ENCODE peak calls at places on chromosomes 12 and 14, in ten cellular contexts. T is tibial nerve, A is endothelial cell of umbilical vein, Q is adrenal gland, H is heart left ventricle, D is K562, V is HCT116, R is body of pancreas, P is breast epithelium, W is H1. U is an unnamed sample.
A peak's percentile ranks its signal among the peaks of the same experiment; 100 is the strongest.

GRCh38 chr14:65927871-65928270 is 515.3 kb downstream of the FUT8 start:
- DNase-seq in H (no peak), P (no peak), D (no peak), R (peak; percentile 16), V (no peak), Q (no peak), T (no peak), A (no peak), W (no peak), U (peak; percentile 82)

GRCh38 chr12:77133566-77133965 is 68.2 kb upstream of the E2F7 start:
- DNase-seq in H (no peak), A (peak; percentile 58), W (peak; percentile 80), T (no peak), R (peak; percentile 25), V (no peak), D (no peak), P (no peak), Q (peak; percentile 41), U (no peak)

GRCh38 chr12:6292606-6293005 is 17.9 kb upstream of the PLEKHG6 start:
- DNase-seq in R (no peak), P (no peak), D (no peak), V (no peak), A (no peak), Q (no peak), T (no peak), H (no peak), W (no peak), U (no peak)

GRCh38 chr12:122837306-122838265 is 2.3 kb downstream of the HIP1R start:
- DNase-seq in W (no peak), H (no peak), D (no peak), T (no peak), Q (no peak), A (no peak), P (no peak), R (peak; percentile 77), V (no peak), U (peak; percentile 54)

GRCh38 chr12:107903377-107904061 is 129.0 kb downstream of the ASCL4 start:
- DNase-seq in T (peak; percentile 17), A (no peak), W (peak; percentile 93), V (no peak), P (peak; percentile 86), Q (peak; percentile 42), R (peak; percentile 86), H (peak; percentile 81), D (peak; percentile 92), U (peak; percentile 88)

GRCh38 chr12:16019131-16019530 is 108.0 kb downstream of the DERA start:
- DNase-seq in R (no peak), H (no peak), T (no peak), A (no peak), W (no peak), D (no peak), Q (no peak), V (no peak), P (no peak), U (no peak)

GRCh38 chr12:132244724-132245295 is 84.6 kb downstream of the GALNT9 start:
- DNase-seq in D (no peak), V (no peak), A (no peak), T (no peak), Q (no peak), P (no peak), H (peak; percentile 46), W (no peak), R (no peak), U (peak; percentile 63)

GRCh38 chr12:3107071-3107583 is 29.9 kb downstream of the TSPAN9 start:
- DNase-seq in A (no peak), R (no peak), W (peak; percentile 63), Q (peak; percentile 51), P (no peak), T (no peak), V (no peak), D (no peak), H (no peak), U (no peak)

GRCh38 chr14:23578560-23579310 is at the start of gene JPH4:
- DNase-seq in D (peak; percentile 27), A (no peak), W (peak; percentile 77), P (no peak), T (no peak), R (no peak), V (no peak), Q (no peak), H (no peak), U (no peak)

GRCh38 chr12:106311139-106311538 is 8.6 kb downstream of the TCP11L2 start:
- DNase-seq in A (no peak), H (no peak), D (no peak), W (no peak), T (no peak), R (no peak), P (no peak), V (no peak), Q (no peak), U (no peak)

GRCh38 chr12:132872975-132873421 is 14.4 kb downstream of the CHFR start:
- DNase-seq in Q (no peak), D (no peak), W (no peak), V (no peak), R (no peak), H (no peak), P (no peak), A (no peak), T (no peak), U (no peak)

GRCh38 chr12:12784911-12785814 is at the start of gene APOLD1:
- DNase-seq in H (no peak), T (no peak), W (peak; percentile 49), V (no peak), R (no peak), D (no peak), A (peak; percentile 81), P (no peak), Q (peak; percentile 36), U (no peak)

GRCh38 chr14:81710232-81710845 is 176.7 kb upstream of the SEL1L start:
- DNase-seq in A (no peak), H (no peak), W (no peak), V (peak; percentile 16), Q (peak; percentile 27), D (no peak), R (peak; percentile 35), P (no peak), T (no peak), U (no peak)

GRCh38 chr14:62015945-62016344 is 253.7 kb downstream of the SNAPC1 start:
- DNase-seq in P (no peak), W (no peak), R (no peak), A (no peak), T (no peak), Q (no peak), V (no peak), H (no peak), D (no peak), U (no peak)

GRCh38 chr12:11958216-11959091 is 112.3 kb upstream of the BCL2L14 start:
- DNase-seq in P (no peak), V (no peak), W (peak; percentile 37), R (no peak), T (no peak), H (no peak), D (no peak), A (peak; percentile 83), Q (no peak), U (no peak)

GRCh38 chr12:27523305-27523641 is 733 bp upstream of the PPFIBP1 start:
- DNase-seq in Q (no peak), P (no peak), H (no peak), W (no peak), A (no peak), R (no peak), T (no peak), V (no peak), D (peak; percentile 7), U (no peak)

GRCh38 chr14:71429900-71430299 is 502.3 kb upstream of the RGS6 start:
- DNase-seq in W (no peak), Q (no peak), R (no peak), H (no peak), P (no peak), V (no peak), T (no peak), A (no peak), D (no peak), U (no peak)

GRCh38 chr12:52870361-52871290 is 21.8 kb upstream of the KRT78 start:
- DNase-seq in R (peak; percentile 78), A (peak; percentile 32), P (no peak), Q (peak; percentile 61), D (peak; percentile 87), H (peak; percentile 77), T (no peak), V (no peak), W (peak; percentile 98), U (peak; percentile 86)
- TF ChIP-seq POLR2A in R (no peak), A (no peak), P (no peak), Q (no peak), D (no peak), H (no peak), T (no peak), V (no peak), W (no peak), U (no peak)

GRCh38 chr12:130459916-130460315 is 122.2 kb downstream of the PIWIL1 start:
- DNase-seq in T (no peak), R (no peak), H (peak; percentile 22), D (no peak), W (no peak), V (no peak), P (no peak), A (no peak), Q (no peak), U (no peak)
- TF ChIP-seq CTCF in T (no peak), R (no peak), H (no peak), D (peak; percentile 4), W (peak; percentile 23), V (no peak), P (no peak), A (no peak), Q (no peak), U (no peak)

DNA sequence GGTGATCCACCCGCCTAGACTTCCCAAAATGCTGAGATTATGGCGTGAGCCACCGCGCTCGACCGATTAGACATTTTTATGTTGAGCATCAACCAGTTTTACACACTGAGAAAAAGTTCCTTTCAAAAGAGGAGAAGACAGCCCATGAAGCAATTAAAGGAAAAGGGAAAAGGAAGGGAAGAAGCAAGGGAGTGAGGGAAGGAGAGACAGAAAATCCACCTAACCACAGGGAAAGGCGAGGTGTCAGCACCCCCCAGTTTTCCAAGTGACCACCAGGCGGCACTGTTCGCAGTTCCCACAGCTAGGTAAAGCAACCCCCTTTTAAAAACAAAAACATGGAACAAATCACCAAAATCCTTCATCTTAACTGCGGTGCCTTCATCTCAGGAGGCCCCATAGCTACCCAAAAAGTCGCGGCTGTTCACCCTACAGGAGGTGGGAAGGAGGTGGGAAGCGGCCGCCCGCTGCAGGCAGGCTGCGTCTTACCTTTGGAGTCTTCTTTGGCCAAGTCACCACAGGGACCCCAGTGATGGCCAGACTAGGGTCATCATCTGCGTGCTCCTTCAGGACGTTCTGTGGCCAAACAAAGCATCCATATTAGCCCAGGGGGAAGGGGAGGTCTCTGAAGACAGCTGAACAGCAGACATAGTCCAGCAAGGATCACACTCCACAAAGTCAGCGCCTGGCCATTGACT is 86.6 kb downstream of the KDM2B start:
- DNase-seq in H (no peak), P (no peak), T (peak; percentile 25), D (peak; percentile 78), V (peak; percentile 8), R (peak; percentile 58), A (peak; percentile 31), W (peak; percentile 90), Q (peak; percentile 44), U (peak; percentile 84)
- H3K36me3 ChIP-seq in H (peaks cover 11% of the 10 kb centered on the region), P (no peaks in the 10 kb centered on the region), T (peaks cover 13% of the 10 kb centered on the region), D (no peaks in the 10 kb centered on the region), V (no peaks in the 10 kb centered on the region), R (no peaks in the 10 kb centered on the region), A (peaks cover 2% of the 10 kb centered on the region), W (peaks cover 24% of the 10 kb centered on the region), Q (no peaks in the 10 kb centered on the region), U (no peaks in the 10 kb centered on the region)

DNA sequence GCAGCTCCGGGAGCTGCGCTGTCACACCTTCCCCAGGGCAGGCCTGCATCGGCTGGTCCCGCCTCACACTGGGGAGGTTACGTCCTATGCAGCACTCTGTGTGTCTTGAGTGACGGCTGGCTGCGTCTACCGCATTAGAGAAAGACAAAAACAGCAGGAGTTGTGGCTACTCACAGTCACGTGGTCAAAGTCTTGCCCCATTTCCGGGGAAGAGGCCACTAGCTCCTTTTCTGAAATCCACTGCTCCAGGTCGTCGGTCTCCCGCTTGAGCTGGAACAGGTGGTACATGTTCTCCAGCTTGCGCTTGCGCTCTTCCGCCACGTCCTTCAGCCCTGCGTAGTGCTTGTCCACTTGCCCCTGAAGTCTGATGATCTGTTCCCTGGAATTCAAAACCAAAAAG is 68.8 kb downstream of the PLEKHG3 start:
- DNase-seq in A (no peak), W (no peak), D (no peak), V (no peak), R (no peak), P (no peak), Q (no peak), H (no peak), T (no peak), U (peak; percentile 41)
- TF ChIP-seq POLR2A in A (no peak), W (no peak), D (no peak), V (no peak), R (no peak), P (no peak), Q (no peak), H (no peak), T (no peak), U (no peak)

U was measured in spleen.